ENCODE peak calls at places on chromosomes 2 and 18, in eight cellular contexts. Q is IMR-90, M is nephron progenitor cell, O is left lung, Z is fibroblast of pulmonary artery, P is GM03348, D is Daoy, R is AG08396. B is an unnamed sample.

GRCh38 chr18:76476665-76477561 is 18.1 kb downstream of the ZNF516 start:
- DNase-seq in D (peak), R (peak), Z (peak), Q (peak), P (peak), O (no peak), M (no peak), B (no peak)

GRCh38 chr2:42132066-42132965 is 36.8 kb upstream of the EML4 start:
- DNase-seq in Z (peak), R (peak), D (peak), Q (peak), P (peak), O (no peak), M (no peak), B (no peak)

GRCh38 chr2:128379021-128380005 is 60.6 kb upstream of the HS6ST1 start:
- DNase-seq in D (no peak), Q (peak), O (peak), M (no peak), P (peak), R (peak), Z (peak), B (peak)

GRCh38 chr18:58694720-58695468 is 23.6 kb downstream of the MALT1 start:
- DNase-seq in D (no peak), Q (no peak), P (no peak), M (no peak), R (no peak), O (no peak), Z (no peak), B (no peak)

GRCh38 chr2:9439536-9439935 is 16.1 kb downstream of the CPSF3 start:
- DNase-seq in P (no peak), Q (peak), Z (no peak), R (no peak), O (no peak), M (no peak), D (no peak), B (no peak)

GRCh38 chr2:239230318-239231052 is 170.3 kb downstream of the HDAC4 start:
- DNase-seq in P (no peak), D (no peak), Q (no peak), Z (no peak), O (peak), R (no peak), M (no peak), B (no peak)

GRCh38 chr18:27921392-27921791 is 255.5 kb downstream of the CDH2 start:
- DNase-seq in D (peak), P (no peak), M (no peak), Q (no peak), O (no peak), R (no peak), Z (no peak), B (no peak)

GRCh38 chr2:30412392-30413321 is 34.4 kb upstream of the LCLAT1 start:
- DNase-seq in Q (peak), P (no peak), Z (peak), R (peak), M (no peak), O (no peak), D (no peak), B (no peak)

GRCh38 chr2:240154606-240155005 is 14.1 kb upstream of the OTOS start:
- DNase-seq in O (peak), Q (no peak), R (no peak), M (no peak), Z (no peak), P (no peak), D (no peak), B (no peak)

GRCh38 chr2:102082591-102083586 is 59.7 kb upstream of the IL1R1 start:
- DNase-seq in P (peak), Z (peak), O (no peak), M (no peak), Q (peak), R (peak), D (peak), B (peak)

GRCh38 chr18:23924813-23925212 is 89.7 kb upstream of the TTC39C start:
- DNase-seq in D (peak), O (no peak), R (peak), M (no peak), Z (peak), P (peak), Q (peak), B (no peak)

GRCh38 chr18:25121442-25121841 is 230.5 kb downstream of the ZNF521 start:
- DNase-seq in P (no peak), D (no peak), Z (no peak), O (no peak), M (no peak), Q (no peak), R (no peak), B (no peak)

GRCh38 chr2:19753314-19753713 is 148.5 kb downstream of the TTC32 start:
- DNase-seq in R (no peak), O (no peak), P (no peak), Q (peak), D (no peak), M (no peak), Z (no peak), B (no peak)

GRCh38 chr2:29146197-29146596 is 31.0 kb downstream of the CLIP4 start:
- DNase-seq in M (no peak), O (no peak), Q (no peak), P (no peak), R (no peak), Z (no peak), D (no peak), B (no peak)

GRCh38 chr2:66021296-66021695 is 413.6 kb upstream of the MEIS1 start:
- DNase-seq in R (no peak), O (no peak), Z (no peak), P (no peak), M (no peak), D (no peak), Q (no peak), B (no peak)

GRCh38 chr2:167144179-167144898 is 256.1 kb downstream of the XIRP2 start:
- DNase-seq in D (no peak), M (no peak), Z (peak), R (no peak), Q (peak), P (peak), O (no peak), B (no peak)

GRCh38 chr2:112480540-112481049 is 1.4 kb upstream of the TTL start:
- DNase-seq in Q (no peak), M (peak), P (no peak), O (no peak), Z (no peak), D (no peak), R (no peak), B (no peak)

GRCh38 chr2:58010599-58010998 is 36.0 kb upstream of the VRK2 start:
- DNase-seq in O (no peak), Q (no peak), Z (no peak), D (no peak), M (no peak), R (no peak), P (no peak), B (no peak)

GRCh38 chr2:192197387-192197786 is 2.7 kb upstream of the TMEFF2 start:
- DNase-seq in D (no peak), Z (peak), O (no peak), P (no peak), M (no peak), R (peak), Q (no peak), B (no peak)

GRCh38 chr2:51846796-51847195 is 814.9 kb upstream of the NRXN1 start:
- DNase-seq in O (no peak), D (no peak), M (no peak), Z (no peak), P (no peak), R (no peak), Q (peak), B (no peak)

GRCh38 chr18:46946656-46947282 is 29.4 kb downstream of the KATNAL2 start:
- DNase-seq in R (peak), M (peak), Q (peak), Z (peak), D (no peak), O (peak), P (peak), B (peak)

GRCh38 chr18:74252032-74252380 is 39.8 kb downstream of the CYB5A start:
- DNase-seq in Z (peak), P (no peak), O (no peak), M (no peak), D (no peak), Q (peak), R (peak), B (no peak)

GRCh38 chr18:22934789-22935188 is 1.7 kb downstream of the RBBP8 start:
- DNase-seq in O (no peak), M (no peak), R (no peak), Q (no peak), Z (no peak), P (no peak), D (no peak), B (no peak)

GRCh38 chr2:1496394-1496821 is 83.1 kb downstream of the TPO start:
- DNase-seq in Q (no peak), M (no peak), Z (no peak), R (no peak), D (no peak), P (no peak), O (peak), B (no peak)

GRCh38 chr18:11827963-11828362 is 23.2 kb upstream of the CHMP1B start:
- DNase-seq in P (no peak), R (no peak), Z (no peak), O (no peak), Q (no peak), M (no peak), D (no peak), B (no peak)

GRCh38 chr2:198368089-198368488 is 563.7 kb downstream of the PLCL1 start:
- DNase-seq in R (no peak), M (no peak), P (no peak), O (no peak), Z (no peak), Q (no peak), D (no peak), B (no peak)

GRCh38 chr2:148794558-148794957 is 80.5 kb upstream of the KIF5C start:
- DNase-seq in R (peak), D (peak), M (no peak), O (no peak), Q (peak), P (peak), Z (peak), B (no peak)

GRCh38 chr2:23330214-23330613 is 54.8 kb upstream of the KLHL29 start:
- DNase-seq in R (peak), D (peak), M (peak), Q (peak), O (no peak), Z (peak), P (peak), B (no peak)

GRCh38 chr2:44055229-44055628 is 59.4 kb upstream of the LRPPRC start:
- DNase-seq in P (no peak), M (no peak), D (no peak), Z (no peak), Q (no peak), O (no peak), R (no peak), B (no peak)

GRCh38 chr2:181371782-181372292 is 85.3 kb upstream of the ITGA4 start:
- DNase-seq in O (no peak), Q (peak), R (peak), P (peak), D (peak), M (no peak), Z (peak), B (no peak)

GRCh38 chr18:47953471-47953931 is 23.0 kb upstream of the SMAD2 start:
- DNase-seq in Q (no peak), R (no peak), D (peak), P (peak), O (no peak), Z (peak), M (peak), B (peak)

GRCh38 chr2:69989017-69989416 is 27.6 kb upstream of the ASPRV1 start:
- DNase-seq in R (no peak), Z (no peak), M (no peak), P (no peak), O (no peak), Q (no peak), D (no peak), B (no peak)

B was measured in activated naive CD8-positive, alpha-beta T cell treated with anti-CD3 and anti-CD28 coated beads, Interleukin-2, amount 10 ng/mL, durations not matched to agents 7 days and 5 days.